ENCODE peak calls at places on chromosomes 12 and 14, in nine cellular contexts. One of them, this sample, is unnamed.

GRCh38 chr12:54926246-54926645 is 58.3 kb downstream of the TESPA1 start:
- DNase-seq in GM23338: peak
- DNase-seq in aorta: no peak
- DNase-seq in uterus: no peak
- DNase-seq in lower lobe of right lung: no peak
- DNase-seq in neural progenitor cell: no peak
- DNase-seq in endothelial cell of umbilical vein: no peak
- DNase-seq in right cardiac atrium: no peak
- DNase-seq in upper lobe of left lung: no peak
- DNase-seq in this sample: no peak

GRCh38 chr12:119308743-119309456 is 25.6 kb upstream of the CCDC60 start:
- DNase-seq in uterus: no peak
- DNase-seq in lower lobe of right lung: no peak
- DNase-seq in upper lobe of left lung: no peak
- DNase-seq in GM23338: peak
- DNase-seq in aorta: no peak
- DNase-seq in endothelial cell of umbilical vein: no peak
- DNase-seq in right cardiac atrium: peak
- DNase-seq in neural progenitor cell: peak
- DNase-seq in this sample: no peak

GRCh38 chr12:103798586-103798985 is 42.4 kb downstream of the NT5DC3 start:
- DNase-seq in neural progenitor cell: no peak
- DNase-seq in endothelial cell of umbilical vein: no peak
- DNase-seq in upper lobe of left lung: no peak
- DNase-seq in lower lobe of right lung: no peak
- DNase-seq in right cardiac atrium: no peak
- DNase-seq in uterus: no peak
- DNase-seq in aorta: no peak
- DNase-seq in GM23338: no peak
- DNase-seq in this sample: no peak

GRCh38 chr14:44316647-44317432 is 190.2 kb downstream of the FSCB start:
- DNase-seq in endothelial cell of umbilical vein: peak
- DNase-seq in aorta: no peak
- DNase-seq in uterus: no peak
- DNase-seq in GM23338: no peak
- DNase-seq in lower lobe of right lung: no peak
- DNase-seq in neural progenitor cell: no peak
- DNase-seq in upper lobe of left lung: no peak
- DNase-seq in right cardiac atrium: no peak
- DNase-seq in this sample: no peak

GRCh38 chr12:117125769-117126168 is 26.6 kb upstream of the TESC start:
- DNase-seq in uterus: no peak
- DNase-seq in GM23338: no peak
- DNase-seq in right cardiac atrium: no peak
- DNase-seq in lower lobe of right lung: no peak
- DNase-seq in neural progenitor cell: no peak
- DNase-seq in upper lobe of left lung: no peak
- DNase-seq in endothelial cell of umbilical vein: no peak
- DNase-seq in aorta: no peak
- DNase-seq in this sample: no peak

GRCh38 chr12:9163392-9163791 is 44.8 kb downstream of the PZP start:
- DNase-seq in right cardiac atrium: no peak
- DNase-seq in endothelial cell of umbilical vein: peak
- DNase-seq in aorta: no peak
- DNase-seq in lower lobe of right lung: no peak
- DNase-seq in neural progenitor cell: no peak
- DNase-seq in upper lobe of left lung: no peak
- DNase-seq in GM23338: no peak
- DNase-seq in uterus: no peak
- DNase-seq in this sample: no peak

GRCh38 chr12:116248433-116248832 is 29.1 kb downstream of the MED13L start:
- DNase-seq in lower lobe of right lung: no peak
- DNase-seq in uterus: no peak
- DNase-seq in upper lobe of left lung: no peak
- DNase-seq in GM23338: no peak
- DNase-seq in aorta: no peak
- DNase-seq in right cardiac atrium: no peak
- DNase-seq in endothelial cell of umbilical vein: no peak
- DNase-seq in neural progenitor cell: no peak
- DNase-seq in this sample: no peak

GRCh38 chr12:58148405-58148804 is 207.0 kb downstream of the ATP23 start:
- DNase-seq in lower lobe of right lung: no peak
- DNase-seq in neural progenitor cell: no peak
- DNase-seq in GM23338: no peak
- DNase-seq in right cardiac atrium: no peak
- DNase-seq in upper lobe of left lung: no peak
- DNase-seq in uterus: no peak
- DNase-seq in endothelial cell of umbilical vein: peak
- DNase-seq in aorta: no peak
- DNase-seq in this sample: no peak

GRCh38 chr12:100824476-100824875 is 29.9 kb downstream of the ANO4 start:
- DNase-seq in uterus: no peak
- DNase-seq in right cardiac atrium: no peak
- DNase-seq in lower lobe of right lung: no peak
- DNase-seq in neural progenitor cell: no peak
- DNase-seq in aorta: no peak
- DNase-seq in GM23338: no peak
- DNase-seq in endothelial cell of umbilical vein: peak
- DNase-seq in upper lobe of left lung: no peak
- DNase-seq in this sample: no peak

GRCh38 chr12:79329933-79330332 is 360.8 kb downstream of the PAWR start:
- DNase-seq in endothelial cell of umbilical vein: peak
- DNase-seq in GM23338: no peak
- DNase-seq in lower lobe of right lung: no peak
- DNase-seq in right cardiac atrium: no peak
- DNase-seq in neural progenitor cell: no peak
- DNase-seq in uterus: no peak
- DNase-seq in upper lobe of left lung: no peak
- DNase-seq in aorta: no peak
- DNase-seq in this sample: no peak

GRCh38 chr12:104569348-104570173 is 112.8 kb downstream of the CHST11 start:
- DNase-seq in GM23338: no peak
- DNase-seq in lower lobe of right lung: peak
- DNase-seq in aorta: no peak
- DNase-seq in right cardiac atrium: no peak
- DNase-seq in upper lobe of left lung: peak
- DNase-seq in uterus: no peak
- DNase-seq in endothelial cell of umbilical vein: no peak
- DNase-seq in neural progenitor cell: no peak
- DNase-seq in this sample: no peak

GRCh38 chr12:125346361-125346760 is 281.1 kb downstream of the AACS start:
- DNase-seq in upper lobe of left lung: no peak
- DNase-seq in right cardiac atrium: no peak
- DNase-seq in lower lobe of right lung: no peak
- DNase-seq in neural progenitor cell: no peak
- DNase-seq in uterus: no peak
- DNase-seq in GM23338: peak
- DNase-seq in endothelial cell of umbilical vein: no peak
- DNase-seq in aorta: no peak
- DNase-seq in this sample: no peak

GRCh38 chr12:92425152-92425551 is 277.6 kb upstream of the PLEKHG7 start:
- DNase-seq in right cardiac atrium: no peak
- DNase-seq in aorta: no peak
- DNase-seq in GM23338: no peak
- DNase-seq in upper lobe of left lung: no peak
- DNase-seq in uterus: no peak
- DNase-seq in neural progenitor cell: no peak
- DNase-seq in endothelial cell of umbilical vein: no peak
- DNase-seq in lower lobe of right lung: no peak
- DNase-seq in this sample: no peak

GRCh38 chr12:24754690-24755638 is 193.9 kb downstream of the BCAT1 start:
- DNase-seq in endothelial cell of umbilical vein: no peak
- DNase-seq in neural progenitor cell: no peak
- DNase-seq in aorta: no peak
- DNase-seq in upper lobe of left lung: peak
- DNase-seq in GM23338: no peak
- DNase-seq in lower lobe of right lung: no peak
- DNase-seq in uterus: no peak
- DNase-seq in right cardiac atrium: no peak
- DNase-seq in this sample: no peak

GRCh38 chr14:68787235-68787727 is 5.6 kb downstream of the ZFP36L1 start:
- DNase-seq in lower lobe of right lung: no peak
- DNase-seq in aorta: no peak
- DNase-seq in endothelial cell of umbilical vein: peak
- DNase-seq in uterus: peak
- DNase-seq in GM23338: peak
- DNase-seq in upper lobe of left lung: no peak
- DNase-seq in right cardiac atrium: peak
- DNase-seq in neural progenitor cell: peak
- DNase-seq in this sample: peak

GRCh38 chr12:12608557-12608957 is 3.1 kb upstream of the CREBL2 start:
- DNase-seq in uterus: no peak
- DNase-seq in upper lobe of left lung: no peak
- DNase-seq in lower lobe of right lung: no peak
- DNase-seq in right cardiac atrium: no peak
- DNase-seq in GM23338: no peak
- DNase-seq in aorta: no peak
- DNase-seq in neural progenitor cell: no peak
- DNase-seq in endothelial cell of umbilical vein: no peak
- DNase-seq in this sample: no peak

GRCh38 chr12:130839770-130840355 is 813 bp upstream of the STX2 start:
- DNase-seq in neural progenitor cell: no peak
- DNase-seq in uterus: no peak
- DNase-seq in endothelial cell of umbilical vein: no peak
- DNase-seq in right cardiac atrium: no peak
- DNase-seq in GM23338: no peak
- DNase-seq in upper lobe of left lung: no peak
- DNase-seq in aorta: no peak
- DNase-seq in lower lobe of right lung: no peak
- DNase-seq in this sample: no peak
- H3K27ac ChIP-seq in neural progenitor cell: no peak
- H3K27ac ChIP-seq in uterus: no peak
- H3K27ac ChIP-seq in endothelial cell of umbilical vein: no peak
- H3K27ac ChIP-seq in right cardiac atrium: peak
- H3K27ac ChIP-seq in GM23338: no peak
- H3K27ac ChIP-seq in upper lobe of left lung: peak
- H3K27ac ChIP-seq in aorta: no peak
- H3K27ac ChIP-seq in lower lobe of right lung: no peak
- H3K27ac ChIP-seq in this sample: no peak

GRCh38 chr14:51544426-51544825 is 107.3 kb upstream of the FRMD6 start:
- DNase-seq in right cardiac atrium: no peak
- DNase-seq in endothelial cell of umbilical vein: no peak
- DNase-seq in lower lobe of right lung: no peak
- DNase-seq in GM23338: no peak
- DNase-seq in upper lobe of left lung: no peak
- DNase-seq in aorta: no peak
- DNase-seq in uterus: no peak
- DNase-seq in neural progenitor cell: no peak
- DNase-seq in this sample: no peak

GRCh38 chr14:51546603-51547258 is 105.0 kb upstream of the FRMD6 start:
- DNase-seq in aorta: no peak
- DNase-seq in GM23338: no peak
- DNase-seq in neural progenitor cell: no peak
- DNase-seq in uterus: no peak
- DNase-seq in right cardiac atrium: no peak
- DNase-seq in lower lobe of right lung: no peak
- DNase-seq in endothelial cell of umbilical vein: no peak
- DNase-seq in upper lobe of left lung: no peak
- DNase-seq in this sample: peak

GRCh38 chr14:51546099-51546498 is 105.6 kb upstream of the FRMD6 start:
- DNase-seq in upper lobe of left lung: no peak
- DNase-seq in lower lobe of right lung: no peak
- DNase-seq in endothelial cell of umbilical vein: no peak
- DNase-seq in GM23338: no peak
- DNase-seq in right cardiac atrium: no peak
- DNase-seq in neural progenitor cell: no peak
- DNase-seq in uterus: no peak
- DNase-seq in aorta: no peak
- DNase-seq in this sample: no peak

GRCh38 chr14:51544901-51545300 is 106.8 kb upstream of the FRMD6 start:
- DNase-seq in lower lobe of right lung: no peak
- DNase-seq in aorta: no peak
- DNase-seq in uterus: no peak
- DNase-seq in right cardiac atrium: no peak
- DNase-seq in upper lobe of left lung: no peak
- DNase-seq in GM23338: no peak
- DNase-seq in endothelial cell of umbilical vein: no peak
- DNase-seq in neural progenitor cell: no peak
- DNase-seq in this sample: no peak

GRCh38 chr14:51545396-51545795 is 106.3 kb upstream of the FRMD6 start:
- DNase-seq in aorta: no peak
- DNase-seq in upper lobe of left lung: no peak
- DNase-seq in GM23338: no peak
- DNase-seq in endothelial cell of umbilical vein: no peak
- DNase-seq in lower lobe of right lung: no peak
- DNase-seq in right cardiac atrium: no peak
- DNase-seq in uterus: no peak
- DNase-seq in neural progenitor cell: no peak
- DNase-seq in this sample: no peak
- H3K27ac ChIP-seq in aorta: no peak
- H3K27ac ChIP-seq in upper lobe of left lung: no peak
- H3K27ac ChIP-seq in GM23338: no peak
- H3K27ac ChIP-seq in endothelial cell of umbilical vein: no peak
- H3K27ac ChIP-seq in lower lobe of right lung: no peak
- H3K27ac ChIP-seq in right cardiac atrium: no peak
- H3K27ac ChIP-seq in uterus: peak
- H3K27ac ChIP-seq in neural progenitor cell: no peak
- H3K27ac ChIP-seq in this sample: no peak

DNA sequence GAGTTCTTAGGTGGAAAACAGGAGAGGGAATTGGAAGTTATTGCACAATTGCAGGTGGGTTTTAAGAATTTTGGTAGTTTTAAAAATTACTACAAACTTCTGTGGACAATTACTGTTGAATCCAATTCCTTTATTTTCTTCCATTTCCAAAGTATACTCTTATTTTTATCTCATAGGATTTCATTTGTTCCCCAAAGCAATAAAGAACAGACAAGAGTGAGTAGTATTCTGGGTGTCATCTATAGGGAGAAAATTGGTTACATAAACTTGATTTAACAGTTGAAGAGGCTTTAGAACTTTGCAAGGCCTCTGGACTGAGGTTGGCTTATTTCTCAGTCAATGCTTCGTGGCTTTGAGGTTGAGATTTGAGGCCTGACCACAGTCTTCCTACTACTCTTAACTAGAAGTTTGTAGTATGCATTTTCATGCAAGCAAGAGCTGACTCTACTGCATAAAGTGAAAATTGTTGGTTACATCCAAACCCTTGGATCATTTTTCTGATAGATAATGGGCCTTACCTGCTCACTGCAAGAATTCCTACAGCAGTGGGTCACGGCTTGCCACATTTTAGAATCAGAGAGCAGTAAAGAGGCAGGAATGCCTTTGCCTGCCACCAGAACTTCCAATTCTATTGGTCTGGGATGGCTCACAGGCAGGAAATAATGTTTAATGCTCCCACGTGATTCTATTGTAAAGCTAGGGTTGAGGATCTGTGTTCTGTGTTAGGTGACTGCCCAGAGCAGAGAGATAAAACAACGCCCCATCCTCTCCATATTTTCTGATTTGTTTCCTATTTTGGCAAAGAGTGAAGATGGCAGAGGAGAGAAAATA is 270.5 kb downstream of the TTC6 start:
- DNase-seq in upper lobe of left lung: no peak
- DNase-seq in right cardiac atrium: no peak
- DNase-seq in neural progenitor cell: no peak
- DNase-seq in aorta: no peak
- DNase-seq in uterus: no peak
- DNase-seq in lower lobe of right lung: no peak
- DNase-seq in endothelial cell of umbilical vein: no peak
- DNase-seq in GM23338: no peak
- DNase-seq in this sample: no peak
- H3K27ac ChIP-seq in upper lobe of left lung: no peak
- H3K27ac ChIP-seq in right cardiac atrium: no peak
- H3K27ac ChIP-seq in neural progenitor cell: no peak
- H3K27ac ChIP-seq in aorta: no peak
- H3K27ac ChIP-seq in uterus: peak
- H3K27ac ChIP-seq in lower lobe of right lung: no peak
- H3K27ac ChIP-seq in endothelial cell of umbilical vein: no peak
- H3K27ac ChIP-seq in GM23338: no peak
- H3K27ac ChIP-seq in this sample: no peak

GRCh38 chr14:53772936-53773335 is 183.7 kb downstream of the BMP4 start:
- DNase-seq in GM23338: no peak
- DNase-seq in uterus: no peak
- DNase-seq in aorta: no peak
- DNase-seq in endothelial cell of umbilical vein: no peak
- DNase-seq in upper lobe of left lung: no peak
- DNase-seq in right cardiac atrium: no peak
- DNase-seq in neural progenitor cell: no peak
- DNase-seq in lower lobe of right lung: no peak
- DNase-seq in this sample: no peak
- H3K27ac ChIP-seq in GM23338: no peak
- H3K27ac ChIP-seq in uterus: no peak
- H3K27ac ChIP-seq in aorta: no peak
- H3K27ac ChIP-seq in endothelial cell of umbilical vein: no peak
- H3K27ac ChIP-seq in upper lobe of left lung: no peak
- H3K27ac ChIP-seq in right cardiac atrium: no peak
- H3K27ac ChIP-seq in neural progenitor cell: no peak
- H3K27ac ChIP-seq in lower lobe of right lung: no peak
- H3K27ac ChIP-seq in this sample: no peak